ENCODE peak calls at places on chromosomes 6 and 20, in six cellular contexts. J, K, T, U, A and R are unnamed samples.

GRCh38 chr6:90811596-90812226 is 224.8 kb upstream of the MAP3K7 start:
- DNase-seq in J (no peak), K (no peak), T (no peak), U (no peak), A (no peak), R (no peak)

GRCh38 chr20:62355527-62356142 is 11.5 kb downstream of the LAMA5 start:
- DNase-seq in J (no peak), K (no peak), T (no peak), U (peak; percentile 41), A (no peak), R (no peak)

GRCh38 chr6:112286010-112286409 is 31.6 kb upstream of the LAMA4 start:
- DNase-seq in J (no peak), K (no peak), T (no peak), U (no peak), A (no peak), R (no peak)

GRCh38 chr6:122997541-122998150 is 1.6 kb downstream of the CLVS2 start:
- DNase-seq in J (no peak), K (no peak), T (no peak), U (no peak), A (peak; percentile 23), R (no peak)

GRCh38 chr20:4667836-4668235 is 53.9 kb upstream of the PRND start:
- DNase-seq in J (no peak), K (no peak), T (no peak), U (no peak), A (no peak), R (no peak)

GRCh38 chr20:22974354-22974753 is 60.8 kb upstream of the SSTR4 start:
- DNase-seq in J (peak; percentile 50), K (no peak), T (no peak), U (peak; percentile 56), A (no peak), R (no peak)

GRCh38 chr6:33123732-33124524 is 48.1 kb downstream of the HLA-DPB1 start:
- DNase-seq in J (peak; percentile 62), K (no peak), T (peak; percentile 10), U (peak; percentile 58), A (no peak), R (no peak)

GRCh38 chr6:100230976-100231316 is 233.8 kb downstream of the SIM1 start:
- DNase-seq in J (no peak), K (no peak), T (no peak), U (no peak), A (no peak), R (no peak)

GRCh38 chr6:14053776-14054175 is 63.8 kb upstream of the CD83 start:
- DNase-seq in J (no peak), K (no peak), T (no peak), U (no peak), A (no peak), R (no peak)

GRCh38 chr6:29200767-29201662 is 30.3 kb downstream of the OR2J2 start:
- DNase-seq in J (no peak), K (no peak), T (no peak), U (no peak), A (no peak), R (no peak)

GRCh38 chr6:31799781-31800180 is 4.2 kb upstream of the VARS1 start:
- DNase-seq in J (no peak), K (no peak), T (no peak), U (no peak), A (no peak), R (no peak)

GRCh38 chr6:162229093-162229492 is 498.5 kb downstream of the PRKN start:
- DNase-seq in J (no peak), K (no peak), T (no peak), U (no peak), A (no peak), R (no peak)

GRCh38 chr6:78670802-78671201 is 196.5 kb upstream of the IRAK1BP1 start:
- DNase-seq in J (no peak), K (no peak), T (no peak), U (no peak), A (no peak), R (no peak)

GRCh38 chr20:10864076-10864672 is 190.4 kb upstream of the JAG1 start:
- DNase-seq in J (peak; percentile 47), K (no peak), T (no peak), U (peak; percentile 51), A (no peak), R (no peak)

GRCh38 chr20:63980806-63981728 is at the start of gene PRPF6:
- DNase-seq in J (peak; percentile 97), K (peak; percentile 71), T (peak; percentile 92), U (peak; percentile 97), A (peak; percentile 87), R (peak; percentile 99)

GRCh38 chr20:38208088-38208487 is 43.0 kb upstream of the TGM2 start:
- DNase-seq in J (no peak), K (no peak), T (no peak), U (no peak), A (no peak), R (no peak)

GRCh38 chr6:17987576-17988421 is at the start of gene KIF13A:
- DNase-seq in J (peak; percentile 43), K (no peak), T (peak; percentile 60), U (peak; percentile 76), A (peak; percentile 44), R (peak; percentile 85)

GRCh38 chr6:133587841-133588240 is 301.1 kb upstream of the TCF21 start:
- DNase-seq in J (no peak), K (no peak), T (no peak), U (peak; percentile 29), A (no peak), R (no peak)

GRCh38 chr6:6987749-6988148 is 120.0 kb upstream of the RREB1 start:
- DNase-seq in J (no peak), K (no peak), T (no peak), U (no peak), A (no peak), R (no peak)

GRCh38 chr6:16633465-16633864 is 127.8 kb downstream of the ATXN1 start:
- DNase-seq in J (no peak), K (no peak), T (no peak), U (peak; percentile 20), A (no peak), R (no peak)

GRCh38 chr6:111070407-111070743 is 16.9 kb upstream of the SLC16A10 start:
- DNase-seq in J (no peak), K (no peak), T (no peak), U (no peak), A (no peak), R (no peak)

GRCh38 chr6:157228421-157229218 is 94.7 kb downstream of the TMEM242 start:
- DNase-seq in J (no peak), K (no peak), T (no peak), U (no peak), A (no peak), R (no peak)

GRCh38 chr20:41174373-41174772 is 37.0 kb downstream of the PLCG1 start:
- DNase-seq in J (peak; percentile 10), K (no peak), T (no peak), U (no peak), A (no peak), R (no peak)

GRCh38 chr6:17413313-17413750 is 19.9 kb downstream of the CAP2 start:
- DNase-seq in J (no peak), K (no peak), T (no peak), U (peak; percentile 17), A (no peak), R (no peak)

GRCh38 chr6:37059344-37060194 is 54.1 kb downstream of the FGD2 start:
- DNase-seq in J (peak; percentile 88), K (no peak), T (peak; percentile 89), U (peak; percentile 95), A (peak; percentile 39), R (peak; percentile 88)

GRCh38 chr6:82385961-82386360 is 22.3 kb downstream of the TPBG start:
- DNase-seq in J (no peak), K (no peak), T (no peak), U (no peak), A (no peak), R (no peak)

GRCh38 chr6:42727627-42728026 is 5.2 kb upstream of the PRPH2 start:
- DNase-seq in J (no peak), K (no peak), T (no peak), U (peak; percentile 38), A (no peak), R (no peak)

GRCh38 chr20:51446230-51446629 is 96.3 kb downstream of the NFATC2 start:
- DNase-seq in J (no peak), K (no peak), T (no peak), U (peak; percentile 16), A (no peak), R (no peak)

GRCh38 chr6:111745636-111746035 is 127.6 kb downstream of the FYN start:
- DNase-seq in J (no peak), K (no peak), T (no peak), U (no peak), A (no peak), R (no peak)